ENCODE peak calls at places on chromosomes 4 and X, in four cellular contexts. N is NCI-H146, C is lower lobe of right lung, E is Daoy. R is an unnamed sample.

GRCh38 chr4:80235451-80235850 is 31.0 kb upstream of the FGF5 start:
- DNase-seq in N (no peak), C (no peak), E (no peak), R (no peak)

GRCh38 chrX:8289523-8289922 is 118.5 kb upstream of the VCX2 start:
- DNase-seq in N (no peak), C (no peak), E (no peak), R (no peak)

GRCh38 chr4:69743476-69744156 is 16.8 kb downstream of the SULT1B1 start:
- DNase-seq in N (no peak), C (no peak), E (no peak), R (no peak)

GRCh38 chrX:132651411-132652086 is 162.7 kb upstream of the MBNL3 start:
- DNase-seq in N (no peak), C (no peak), E (peak; percentile 3), R (no peak)

GRCh38 chrX:12648995-12649394 is 142.2 kb upstream of the PRPS2 start:
- DNase-seq in N (no peak), C (no peak), E (no peak), R (no peak)

GRCh38 chrX:153924149-153924861 is 1.8 kb downstream of the ARHGAP4 start:
- DNase-seq in N (peak; percentile 33), C (no peak), E (no peak), R (peak; percentile 41)

GRCh38 chrX:136910565-136911040 is 30.1 kb upstream of the RBMX start:
- DNase-seq in N (no peak), C (no peak), E (no peak), R (no peak)

GRCh38 chrX:109943092-109943739 is 59.7 kb upstream of the TMEM164 start:
- DNase-seq in N (peak; percentile 9), C (no peak), E (no peak), R (no peak)

GRCh38 chr4:123978637-123979036 is 582.0 kb downstream of the SPRY1 start:
- DNase-seq in N (no peak), C (no peak), E (no peak), R (no peak)

GRCh38 chr4:80322716-80323115 is 12.8 kb upstream of the CFAP299 start:
- DNase-seq in N (peak; percentile 46), C (no peak), E (peak; percentile 31), R (no peak)

GRCh38 chrX:4762196-4762595 is 1048.7 kb upstream of the PRKX start:
- DNase-seq in N (no peak), C (no peak), E (no peak), R (no peak)